ENCODE peak calls at places on chromosomes 16 and 17, in nine cellular contexts. V is choroid plexus epithelial cell; U is activated T-helper 1 cell treated with anti-CD3 and anti-CD28 coated beads, Interleukin-12 subunit alpha, Interleukin-12 subunit beta, Interleukin-2, Interleukin-4 antibody, amounts not matched to agents 30 ng/mL and 10 ng/mL and 1 ng/mL, durations not matched to agents 14 hours and 24 hours and 36 hours; H is GM20000; K is DMS79; I is GM03348; W is stimulated activated CD4-positive, alpha-beta T cell treated with anti-CD3 and anti-CD28 coated beads, Interleukin-1b, Interleukin-23, amount 100 ng/mL, for 48 hours; M is NK-92 treated with Interleukin-12 subunit alpha and Interleukin-12 subunit beta, amount 100 ng/mL, for 24 hours; N is upper lobe of right lung. C is an unnamed sample.

GRCh38 chr17:31291820-31292219 is 5.2 kb downstream of the OMG start:
- DNase-seq in H (no peak), K (no peak), I (no peak), W (no peak), V (peak), U (no peak), N (no peak), M (no peak), C (no peak)

GRCh38 chr17:51805765-51806164 is 352.7 kb downstream of the CA10 start:
- DNase-seq in N (no peak), H (no peak), M (no peak), I (no peak), V (no peak), U (no peak), W (no peak), K (no peak), C (no peak)

GRCh38 chr16:75065149-75065807 is 51.3 kb downstream of the LDHD start:
- DNase-seq in U (peak), V (no peak), I (no peak), W (peak), M (no peak), K (no peak), N (no peak), H (no peak), C (peak)

GRCh38 chr17:71441098-71441497 is 679.7 kb upstream of the SOX9 start:
- DNase-seq in M (no peak), N (no peak), V (peak), U (no peak), W (no peak), K (peak), H (no peak), I (peak), C (no peak)

GRCh38 chr16:31325171-31325570 is 29.8 kb upstream of the ITGAX start:
- DNase-seq in M (no peak), V (no peak), W (no peak), H (no peak), N (no peak), I (no peak), K (no peak), U (no peak), C (no peak)

GRCh38 chr17:77963441-77963840 is 4.9 kb downstream of the TNRC6C start:
- DNase-seq in I (peak), H (no peak), N (no peak), K (peak), M (no peak), V (peak), U (no peak), W (peak), C (peak)

GRCh38 chr16:57865746-57866528 is 63.6 kb upstream of the KIFC3 start:
- DNase-seq in K (no peak), U (no peak), W (no peak), N (no peak), V (no peak), I (no peak), H (no peak), M (no peak), C (no peak)

GRCh38 chr17:76124582-76125390 is 16.3 kb downstream of the FOXJ1 start:
- DNase-seq in N (no peak), V (peak), M (no peak), U (no peak), H (peak), K (no peak), W (no peak), I (no peak), C (no peak)

GRCh38 chr16:27370318-27370717 is 31.7 kb upstream of the IL21R start:
- DNase-seq in W (no peak), H (no peak), N (no peak), K (no peak), I (no peak), U (no peak), V (no peak), M (no peak), C (no peak)

GRCh38 chr16:52237823-52238222 is 309.1 kb downstream of the TOX3 start:
- DNase-seq in K (no peak), M (no peak), W (no peak), V (no peak), U (no peak), I (no peak), N (peak), H (no peak), C (no peak)

GRCh38 chr16:56911771-56912541 is 20.0 kb upstream of the HERPUD1 start:
- DNase-seq in K (no peak), V (peak), N (peak), H (peak), W (no peak), I (peak), U (no peak), M (no peak), C (no peak)

GRCh38 chr16:56753410-56753809 is 23.5 kb downstream of the NUP93 start:
- DNase-seq in I (peak), U (no peak), W (no peak), H (no peak), M (no peak), K (no peak), V (peak), N (no peak), C (no peak)

GRCh38 chr17:38967290-38967738 is at the start of gene FBXO47:
- DNase-seq in H (peak), K (no peak), W (peak), U (peak), I (peak), N (peak), V (peak), M (no peak), C (peak)

GRCh38 chr17:74677558-74678466 is 34.9 kb downstream of the CD300LF start:
- DNase-seq in M (no peak), H (no peak), U (no peak), N (no peak), I (no peak), V (peak), W (no peak), K (peak), C (peak)

GRCh38 chr17:41624208-41625101 is at the start of gene KRT17:
- DNase-seq in U (no peak), N (peak), V (no peak), I (no peak), K (no peak), W (no peak), M (no peak), H (no peak), C (no peak)

GRCh38 chr17:81656835-81657234 is 493 bp upstream of the PDE6G start:
- DNase-seq in N (no peak), M (no peak), I (no peak), H (no peak), V (no peak), W (no peak), U (no peak), K (no peak), C (no peak)

GRCh38 chr16:30066882-30067583 is 1.5 kb downstream of the ALDOA start:
- DNase-seq in N (no peak), M (no peak), H (no peak), I (no peak), W (no peak), U (no peak), V (no peak), K (no peak), C (peak)

GRCh38 chr17:73947281-73947975 is 256.1 kb upstream of the RPL38 start:
- DNase-seq in N (no peak), W (no peak), I (no peak), H (no peak), K (no peak), V (no peak), U (no peak), M (no peak), C (no peak)

GRCh38 chr17:58200024-58200633 is 7.6 kb downstream of the EPX start:
- DNase-seq in K (no peak), N (peak), H (peak), U (peak), V (peak), W (peak), I (peak), M (peak), C (peak)

GRCh38 chr17:35536664-35537160 is 766 bp downstream of the SLFN12L start:
- DNase-seq in V (no peak), W (peak), M (peak), I (no peak), N (no peak), K (no peak), H (no peak), U (no peak), C (no peak)

GRCh38 chr16:2468725-2469398 is 2.2 kb upstream of the NTN3 start:
- DNase-seq in I (no peak), M (no peak), H (peak), N (no peak), U (no peak), V (no peak), W (no peak), K (peak), C (peak)

GRCh38 chr17:45408611-45409421 is 23.9 kb downstream of the ARHGAP27 start:
- DNase-seq in H (peak), M (no peak), I (no peak), U (no peak), N (no peak), W (no peak), V (peak), K (no peak), C (peak)

GRCh38 chr16:3458852-3459361 is 15.4 kb downstream of the NAA60 start:
- DNase-seq in M (no peak), K (no peak), H (peak), N (no peak), I (peak), V (peak), U (no peak), W (no peak), C (peak)

GRCh38 chr16:23974223-23974622 is 138.4 kb downstream of the PRKCB start:
- DNase-seq in H (no peak), K (no peak), V (no peak), W (no peak), U (no peak), M (no peak), N (no peak), I (no peak), C (no peak)

GRCh38 chr17:56351675-56352074 is 198.4 kb downstream of the ANKFN1 start:
- DNase-seq in M (no peak), U (no peak), K (no peak), V (no peak), W (no peak), N (no peak), I (no peak), H (no peak), C (no peak)

GRCh38 chr16:85129846-85130706 is 17.8 kb upstream of the CIBAR2 start:
- DNase-seq in K (no peak), N (no peak), M (no peak), I (peak), W (no peak), V (peak), H (no peak), U (no peak), C (no peak)

GRCh38 chr17:7133424-7133823 is 18.8 kb upstream of the ASGR2 start:
- DNase-seq in K (no peak), M (no peak), W (peak), N (peak), V (no peak), U (peak), I (peak), H (no peak), C (peak)